ENCODE peak calls at places on chromosomes 16 and 17, in four cellular contexts. H, X, I and M are unnamed samples.
A peak's percentile ranks its signal among the peaks of the same experiment; 100 is the strongest.

GRCh38 chr17:40072481-40073346 is 9.9 kb downstream of the THRA start:
- DNase-seq in I (no peak), H (no peak), X (no peak), M (no peak)

GRCh38 chr16:27273670-27274522 is 5.3 kb upstream of the NSMCE1 start:
- DNase-seq in I (peak; percentile 30), X (no peak), H (no peak), M (no peak)

GRCh38 chr17:73939808-73940207 is 263.7 kb upstream of the RPL38 start:
- DNase-seq in H (no peak), X (no peak), I (no peak), M (no peak)

GRCh38 chr17:13362341-13363122 is 239.2 kb downstream of the HS3ST3A1 start:
- DNase-seq in H (no peak), I (no peak), X (no peak), M (no peak)

GRCh38 chr17:76145231-76146052 is 4.4 kb upstream of the FOXJ1 start:
- DNase-seq in I (no peak), H (no peak), X (peak; percentile 23), M (no peak)

GRCh38 chr17:57045868-57046671 is 39.0 kb upstream of the AKAP1 start:
- DNase-seq in X (no peak), H (peak; percentile 61), I (no peak), M (peak; percentile 87)

GRCh38 chr17:1365445-1366039 is 34.5 kb downstream of the YWHAE start:
- DNase-seq in H (peak; percentile 37), X (peak; percentile 86), I (no peak), M (peak; percentile 65)

GRCh38 chr16:84603115-84603816 is 14.6 kb downstream of the COTL1 start:
- DNase-seq in H (no peak), X (peak; percentile 91), I (no peak), M (peak; percentile 90)

GRCh38 chr16:77336637-77337036 is 98.2 kb downstream of the ADAMTS18 start:
- DNase-seq in X (no peak), I (no peak), H (no peak), M (no peak)

GRCh38 chr17:47224971-47225370 is 15.8 kb downstream of the MYL4 start:
- DNase-seq in H (no peak), X (no peak), I (no peak), M (no peak)

GRCh38 chr17:15409721-15410247 is 57.6 kb downstream of the CDRT4 start:
- DNase-seq in X (no peak), I (no peak), H (no peak), M (peak; percentile 82)

GRCh38 chr17:21376835-21377690 is 906 bp downstream of the KCNJ12 start:
- DNase-seq in X (peak; percentile 10), H (no peak), I (peak; percentile 73), M (no peak)

GRCh38 chr16:55734665-55735064 is 78.9 kb downstream of the SLC6A2 start:
- DNase-seq in H (no peak), I (no peak), X (no peak), M (no peak)

GRCh38 chr17:82457071-82457789 is 1.3 kb upstream of the NARF start:
- DNase-seq in H (no peak), I (no peak), X (no peak), M (no peak)

GRCh38 chr17:48596735-48597491 is 3.3 kb upstream of the HOXB5 start:
- DNase-seq in X (no peak), H (no peak), I (no peak), M (no peak)

DNA sequence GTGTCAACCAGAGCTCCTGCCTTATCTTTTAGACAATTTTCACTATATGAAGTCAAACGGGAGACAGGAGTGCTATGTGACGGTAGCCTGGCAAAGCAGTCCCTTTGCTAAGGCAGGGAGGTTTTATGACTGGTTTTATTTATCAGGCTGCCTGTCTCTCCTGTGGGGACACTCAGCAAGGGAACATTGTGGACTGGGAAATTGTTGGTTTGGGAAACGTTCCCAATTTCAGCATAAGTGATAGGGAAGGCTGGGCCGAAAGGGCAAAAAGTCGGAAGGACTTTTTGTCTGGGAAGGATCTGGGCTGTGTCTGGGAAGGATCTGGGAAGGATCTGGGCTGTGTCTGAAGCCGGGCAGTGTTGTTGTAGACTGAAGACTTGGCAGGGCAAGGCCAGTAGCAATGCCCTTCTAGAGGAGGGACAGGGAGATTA is 211.2 kb downstream of the PARN start:
- DNase-seq in H (no peak), I (no peak), X (peak; percentile 11), M (no peak)
- TF ChIP-seq POLR2AphosphoS5 in H (no peak), I (no peak), X (no peak), M (peak; percentile 19)

DNA sequence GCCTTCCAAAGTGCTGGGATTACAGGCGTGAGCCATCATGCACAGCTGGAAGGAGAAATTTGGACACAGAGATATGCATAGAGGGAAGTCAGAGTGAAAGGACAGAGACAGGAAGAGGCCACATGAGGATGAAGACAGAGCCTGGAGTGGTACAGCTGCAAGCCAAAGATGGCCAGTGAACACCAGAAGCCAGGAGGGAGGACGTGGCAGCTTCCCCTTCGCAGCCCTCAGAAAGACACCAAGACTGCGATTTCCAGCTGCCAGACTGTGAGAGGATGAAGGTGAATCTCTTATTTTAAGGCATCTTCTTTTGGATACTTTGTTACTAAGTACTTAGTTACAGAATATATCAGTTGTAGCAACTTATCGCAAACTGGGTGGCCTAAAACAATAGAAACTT is 60.5 kb upstream of the PLCG2 start:
- DNase-seq in H (no peak), I (no peak), X (no peak), M (no peak)
- TF ChIP-seq POLR2AphosphoS5 in H (no peak), I (no peak), X (no peak), M (no peak)

DNA sequence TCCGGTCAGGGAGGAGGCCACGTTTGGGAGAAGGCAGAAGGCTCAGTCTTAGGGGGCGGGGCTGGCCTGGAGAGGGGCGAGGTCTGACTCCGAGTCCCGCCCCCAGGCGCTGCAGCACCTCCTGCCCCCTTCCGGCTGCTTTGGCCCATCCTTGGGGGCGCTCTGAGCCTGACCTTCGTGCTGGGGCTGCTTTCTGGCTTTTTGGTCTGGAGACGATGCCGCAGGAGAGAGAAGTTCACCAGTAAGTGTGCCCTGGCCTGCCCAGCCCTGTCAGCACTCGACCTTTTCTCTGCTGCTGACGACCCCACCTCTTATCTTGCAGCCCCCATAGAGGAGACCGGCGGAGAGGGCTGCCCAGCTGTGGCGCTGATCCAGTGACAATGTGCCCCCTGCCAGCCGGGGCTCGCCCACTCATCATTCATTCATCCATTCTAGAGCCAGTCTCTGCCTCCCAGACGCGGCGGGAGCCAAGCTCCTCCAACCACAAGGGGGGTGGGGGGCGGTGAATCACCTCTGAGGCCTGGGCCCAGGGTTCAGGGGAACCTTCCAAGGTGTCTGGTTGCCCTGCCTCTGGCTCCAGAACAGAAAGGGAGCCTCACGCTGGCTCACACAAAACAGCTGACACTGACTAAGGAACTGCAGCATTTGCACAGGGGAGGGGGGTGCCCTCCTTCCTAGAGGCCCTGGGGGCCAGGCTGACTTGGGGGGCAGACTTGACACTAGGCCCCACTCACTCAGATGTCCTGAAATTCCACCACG is 1.5 kb downstream of the TNFRSF12A start:
- DNase-seq in X (peak; percentile 65), H (peak; percentile 71), I (peak; percentile 77), M (no peak)
- TF ChIP-seq POLR2AphosphoS5 in X (no peak), H (no peak), I (peak; percentile 55), M (no peak)

GRCh38 chr16:70337814-70338213 is 8.9 kb upstream of the DDX19A start:
- DNase-seq in H (no peak), I (no peak), X (no peak), M (no peak)
- TF ChIP-seq POLR2AphosphoS5 in H (no peak), I (no peak), X (no peak), M (no peak)